ENCODE peak calls at places on chromosomes 1 and 21, in ten cellular contexts. C is putamen; R is ureter; Y is cardiac muscle cell; S is stimulated activated effector memory CD8-positive, alpha-beta T cell treated with anti-CD3 and anti-CD28 coated beads, Interleukin-12 subunit alpha, Interleukin-12 subunit beta, amount 100 ng/mL, for 72 hours; A is midbrain; P is NCI-H2081; F is neural progenitor cell; E is astrocyte of the spinal cord; L is stimulated activated CD4-positive, alpha-beta T cell treated with anti-CD3 and anti-CD28 coated beads, Interleukin-1b, Interleukin-23, amount 100 ng/mL, for 48 hours. M is an unnamed sample.
A peak's percentile ranks its signal among the peaks of the same experiment; 100 is the strongest.

GRCh38 chr21:21096956-21097355 is 98.7 kb downstream of the NCAM2 start:
- DNase-seq in C (peak; percentile 63), R (no peak), Y (no peak), S (no peak), A (peak; percentile 65), P (no peak), F (no peak), E (no peak), L (no peak), M (no peak)

GRCh38 chr21:27206368-27206982 is 239.6 kb upstream of the ADAMTS5 start:
- DNase-seq in C (no peak), R (no peak), Y (no peak), S (no peak), A (no peak), P (no peak), F (peak; percentile 54), E (peak; percentile 53), L (no peak), M (peak; percentile 18)

GRCh38 chr1:145997156-145998023 is 1.0 kb upstream of the TXNIP start:
- DNase-seq in C (no peak), R (no peak), Y (no peak), S (peak; percentile 79), A (peak; percentile 38), P (peak; percentile 63), F (no peak), E (no peak), L (peak; percentile 56), M (no peak)

GRCh38 chr1:54987830-54988705 is 7.6 kb downstream of the TMEM61 start:
- DNase-seq in C (no peak), R (no peak), Y (peak; percentile 19), S (no peak), A (no peak), P (no peak), F (no peak), E (no peak), L (no peak), M (peak; percentile 62)

GRCh38 chr1:169486281-169486904 is 649 bp upstream of the SLC19A2 start:
- DNase-seq in C (no peak), R (no peak), Y (no peak), S (no peak), A (peak; percentile 58), P (no peak), F (no peak), E (no peak), L (no peak), M (peak; percentile 36)

GRCh38 chr1:15322648-15323350 is 75.8 kb downstream of the FHAD1 start:
- DNase-seq in C (no peak), R (no peak), Y (no peak), S (no peak), A (no peak), P (peak; percentile 25), F (no peak), E (no peak), L (no peak), M (no peak)

GRCh38 chr21:16081304-16081703 is 351.5 kb downstream of the USP25 start:
- DNase-seq in C (no peak), R (no peak), Y (no peak), S (no peak), A (no peak), P (no peak), F (no peak), E (no peak), L (no peak), M (no peak)

GRCh38 chr1:224543453-224543852 is 72.7 kb upstream of the CNIH3 start:
- DNase-seq in C (no peak), R (no peak), Y (no peak), S (no peak), A (no peak), P (no peak), F (no peak), E (no peak), L (no peak), M (no peak)

GRCh38 chr1:112687361-112687760 is 12.9 kb downstream of the MOV10 start:
- DNase-seq in C (no peak), R (peak; percentile 81), Y (no peak), S (no peak), A (no peak), P (no peak), F (no peak), E (no peak), L (no peak), M (no peak)